ENCODE peak calls at places on chromosomes 11 and 22, in six cellular contexts. One of them, this sample, is unnamed.

GRCh38 chr11:1563697-1564534 is 8.2 kb downstream of the DUSP8 start:
- DNase-seq in transverse colon: no peak
- DNase-seq in left lung: no peak
- DNase-seq in K562: no peak
- DNase-seq in Peyer's patch: no peak
- DNase-seq in Caco-2: no peak
- DNase-seq in this sample: peak; percentile 54

GRCh38 chr22:22099833-22100812 is 117.5 kb upstream of the TOP3B start:
- DNase-seq in Caco-2: no peak
- DNase-seq in transverse colon: no peak
- DNase-seq in Peyer's patch: no peak
- DNase-seq in left lung: no peak
- DNase-seq in K562: no peak
- DNase-seq in this sample: no peak

GRCh38 chr11:17403977-17404759 is 15.7 kb upstream of the KCNJ11 start:
- DNase-seq in Peyer's patch: peak; percentile 20
- DNase-seq in K562: no peak
- DNase-seq in transverse colon: no peak
- DNase-seq in Caco-2: no peak
- DNase-seq in left lung: no peak
- DNase-seq in this sample: no peak

GRCh38 chr22:36409911-36410756 is 22.4 kb upstream of the MYH9 start:
- DNase-seq in transverse colon: peak; percentile 96
- DNase-seq in Peyer's patch: peak; percentile 94
- DNase-seq in K562: peak; percentile 51
- DNase-seq in left lung: peak; percentile 92
- DNase-seq in Caco-2: peak; percentile 99
- DNase-seq in this sample: peak; percentile 96

GRCh38 chr11:104967493-104968364 is 645 bp downstream of the CASP4 start:
- DNase-seq in left lung: no peak
- DNase-seq in transverse colon: no peak
- DNase-seq in Peyer's patch: no peak
- DNase-seq in K562: no peak
- DNase-seq in Caco-2: no peak
- DNase-seq in this sample: no peak

GRCh38 chr22:36327922-36328551 is 59.7 kb downstream of the MYH9 start:
- DNase-seq in left lung: no peak
- DNase-seq in Peyer's patch: no peak
- DNase-seq in K562: no peak
- DNase-seq in transverse colon: no peak
- DNase-seq in Caco-2: no peak
- DNase-seq in this sample: no peak

GRCh38 chr11:33438311-33438710 is 181.1 kb downstream of the HIPK3 start:
- DNase-seq in Caco-2: no peak
- DNase-seq in left lung: no peak
- DNase-seq in K562: no peak
- DNase-seq in transverse colon: no peak
- DNase-seq in Peyer's patch: no peak
- DNase-seq in this sample: no peak

GRCh38 chr11:34585870-34586654 is 34.8 kb upstream of the EHF start:
- DNase-seq in transverse colon: no peak
- DNase-seq in Caco-2: no peak
- DNase-seq in left lung: no peak
- DNase-seq in Peyer's patch: no peak
- DNase-seq in K562: peak; percentile 38
- DNase-seq in this sample: no peak

GRCh38 chr22:22121445-22121844 is 123.1 kb upstream of the VPREB1 start:
- DNase-seq in Peyer's patch: no peak
- DNase-seq in K562: no peak
- DNase-seq in left lung: no peak
- DNase-seq in Caco-2: no peak
- DNase-seq in transverse colon: no peak
- DNase-seq in this sample: no peak

GRCh38 chr11:33567004-33567403 is 133.6 kb downstream of the C11orf91 start:
- DNase-seq in Peyer's patch: no peak
- DNase-seq in transverse colon: no peak
- DNase-seq in left lung: no peak
- DNase-seq in Caco-2: no peak
- DNase-seq in K562: no peak
- DNase-seq in this sample: no peak

GRCh38 chr22:45968751-45969413 is 8.1 kb downstream of the WNT7B start:
- DNase-seq in Peyer's patch: no peak
- DNase-seq in Caco-2: no peak
- DNase-seq in left lung: no peak
- DNase-seq in K562: no peak
- DNase-seq in transverse colon: no peak
- DNase-seq in this sample: no peak

GRCh38 chr11:65298131-65298535 is 16.5 kb upstream of the CDC42EP2 start:
- DNase-seq in left lung: peak; percentile 62
- DNase-seq in K562: no peak
- DNase-seq in transverse colon: peak; percentile 63
- DNase-seq in Peyer's patch: no peak
- DNase-seq in Caco-2: no peak
- DNase-seq in this sample: peak; percentile 76

GRCh38 chr22:23251445-23252093 is 71.3 kb downstream of the BCR start:
- DNase-seq in transverse colon: peak; percentile 43
- DNase-seq in Caco-2: no peak
- DNase-seq in K562: peak; percentile 93
- DNase-seq in Peyer's patch: peak; percentile 62
- DNase-seq in left lung: no peak
- DNase-seq in this sample: no peak

GRCh38 chr11:129814244-129814992 is 1.2 kb upstream of the TMEM45B start:
- DNase-seq in Caco-2: peak; percentile 96
- DNase-seq in K562: peak; percentile 62
- DNase-seq in transverse colon: no peak
- DNase-seq in Peyer's patch: no peak
- DNase-seq in left lung: no peak
- DNase-seq in this sample: no peak

GRCh38 chr11:19077965-19078364 is 17.4 kb upstream of the MRGPRX2 start:
- DNase-seq in transverse colon: no peak
- DNase-seq in left lung: no peak
- DNase-seq in Peyer's patch: no peak
- DNase-seq in Caco-2: no peak
- DNase-seq in K562: no peak
- DNase-seq in this sample: no peak

GRCh38 chr11:59283825-59284772 is 71.4 kb upstream of the MPEG1 start:
- DNase-seq in Caco-2: no peak
- DNase-seq in transverse colon: peak; percentile 45
- DNase-seq in Peyer's patch: no peak
- DNase-seq in left lung: no peak
- DNase-seq in K562: peak; percentile 36
- DNase-seq in this sample: no peak

DNA sequence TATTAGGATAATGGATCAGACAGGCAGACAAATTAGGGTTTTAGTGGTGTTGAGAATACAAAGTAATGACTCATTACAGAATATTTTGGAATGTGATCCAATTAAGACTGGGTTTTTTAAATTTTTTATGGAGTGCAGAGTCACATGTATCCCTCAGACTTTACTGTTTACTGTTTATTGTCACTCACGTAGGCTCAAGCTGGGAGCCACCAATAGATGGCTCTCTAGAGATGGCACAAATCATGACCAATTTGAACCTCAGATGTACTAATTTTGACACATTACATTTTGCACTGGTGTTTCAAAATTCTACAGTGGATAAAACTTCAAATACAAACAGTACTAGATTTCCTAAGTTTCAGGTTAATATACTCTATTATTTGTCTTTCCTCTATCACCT is 53.6 kb upstream of the ANO3 start:
- DNase-seq in Caco-2: no peak
- DNase-seq in K562: no peak
- DNase-seq in left lung: no peak
- DNase-seq in Peyer's patch: no peak
- DNase-seq in transverse colon: no peak
- DNase-seq in this sample: no peak
- TF ChIP-seq CTCF in Caco-2: no peak
- TF ChIP-seq CTCF in K562: no peak
- TF ChIP-seq CTCF in left lung: no peak
- TF ChIP-seq CTCF in Peyer's patch: no peak
- TF ChIP-seq CTCF in transverse colon: no peak
- TF ChIP-seq CTCF in this sample: no peak

DNA sequence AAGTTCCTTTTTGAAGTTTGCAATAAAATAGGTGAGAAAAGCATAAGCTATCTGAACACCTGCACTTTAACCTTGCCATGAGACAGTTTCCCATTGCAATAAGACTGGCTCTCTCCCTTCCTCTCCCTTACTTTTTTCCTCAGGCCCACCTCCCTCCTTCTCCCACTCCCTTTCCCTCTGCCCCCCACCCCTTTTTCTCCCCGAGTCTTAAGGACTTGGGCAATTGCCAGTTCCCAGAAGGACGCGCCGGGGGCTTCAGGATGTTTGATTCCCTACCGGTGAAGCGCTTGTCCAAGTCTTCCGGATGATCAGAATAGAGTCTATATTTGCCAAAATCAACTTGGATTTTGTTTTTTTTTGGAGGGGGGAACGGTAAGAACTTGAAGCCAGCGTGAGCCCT is 2.1 kb upstream of the DBX1 start:
- DNase-seq in transverse colon: no peak
- DNase-seq in Caco-2: no peak
- DNase-seq in left lung: no peak
- DNase-seq in Peyer's patch: no peak
- DNase-seq in K562: no peak
- DNase-seq in this sample: no peak
- H3K27me3 ChIP-seq in transverse colon: peaks cover 100% of the 10 kb centered on the region
- H3K27me3 ChIP-seq in Caco-2: no peaks in the 10 kb centered on the region
- H3K27me3 ChIP-seq in left lung: peaks cover 100% of the 10 kb centered on the region
- H3K27me3 ChIP-seq in Peyer's patch: peaks cover 3% of the 10 kb centered on the region
- H3K27me3 ChIP-seq in K562: peaks cover 50% of the 10 kb centered on the region
- H3K27me3 ChIP-seq in this sample: peaks cover 96% of the 10 kb centered on the region

GRCh38 chr11:2589538-2589934 is 110.3 kb downstream of the KCNQ1OT1 start:
- DNase-seq in K562: no peak
- DNase-seq in left lung: no peak
- DNase-seq in Peyer's patch: no peak
- DNase-seq in transverse colon: no peak
- DNase-seq in Caco-2: no peak
- DNase-seq in this sample: peak; percentile 45
- TF ChIP-seq CTCF in K562: no peak
- TF ChIP-seq CTCF in left lung: no peak
- TF ChIP-seq CTCF in Peyer's patch: no peak
- TF ChIP-seq CTCF in transverse colon: no peak
- TF ChIP-seq CTCF in Caco-2: no peak
- TF ChIP-seq CTCF in this sample: no peak

DNA sequence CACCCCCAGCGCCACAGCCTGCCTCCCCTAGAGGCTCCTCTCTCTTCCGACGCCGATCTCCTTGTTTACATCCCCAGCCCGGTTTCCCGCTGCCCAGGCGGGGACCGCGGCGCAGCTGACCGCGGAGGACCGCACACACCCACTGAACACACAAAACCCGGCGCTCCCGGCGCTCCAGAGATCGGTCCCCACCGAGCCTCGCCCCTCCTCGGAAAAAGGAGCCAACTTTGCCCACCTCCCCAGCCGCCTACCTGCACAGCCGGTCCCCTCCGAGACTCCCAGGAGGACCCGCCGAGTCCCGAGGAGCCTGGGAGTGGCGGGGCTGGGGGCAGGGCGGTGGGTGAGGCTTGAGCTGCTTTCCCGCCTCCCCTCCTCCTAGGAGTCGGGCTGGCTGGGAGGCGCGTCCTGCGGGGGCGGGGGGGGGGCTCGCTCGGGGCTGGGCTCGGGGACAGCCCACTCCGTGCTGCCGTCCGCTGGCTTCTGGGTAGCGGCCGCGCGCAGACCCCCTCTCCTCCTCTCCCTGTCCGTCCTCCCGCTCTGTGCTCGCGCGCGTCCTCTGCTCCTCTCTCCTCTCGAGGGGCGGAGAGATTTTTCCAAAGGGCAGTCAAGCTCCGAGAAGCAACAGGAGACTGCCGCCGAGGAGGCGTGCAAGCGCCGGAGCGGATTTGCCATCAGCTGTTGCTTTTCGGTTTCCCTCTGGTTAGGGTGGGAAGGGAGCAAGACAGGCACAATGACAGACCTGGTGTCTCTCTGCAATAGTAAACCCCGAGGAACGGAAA is at the start of gene FXYD6:
- DNase-seq in Caco-2: peak; percentile 41
- DNase-seq in K562: peak; percentile 60
- DNase-seq in transverse colon: peak; percentile 35
- DNase-seq in Peyer's patch: no peak
- DNase-seq in left lung: peak; percentile 58
- DNase-seq in this sample: peak; percentile 74
- H3K27me3 ChIP-seq in Caco-2: peaks cover 17% of the 10 kb centered on the region
- H3K27me3 ChIP-seq in K562: peaks cover 95% of the 10 kb centered on the region
- H3K27me3 ChIP-seq in transverse colon: peaks cover 57% of the 10 kb centered on the region
- H3K27me3 ChIP-seq in Peyer's patch: no peaks in the 10 kb centered on the region
- H3K27me3 ChIP-seq in left lung: peaks cover 72% of the 10 kb centered on the region
- H3K27me3 ChIP-seq in this sample: peaks cover 40% of the 10 kb centered on the region

GRCh38 chr11:57700425-57700824 is 11.6 kb downstream of the MED19 start:
- DNase-seq in Peyer's patch: no peak
- DNase-seq in transverse colon: no peak
- DNase-seq in K562: no peak
- DNase-seq in Caco-2: no peak
- DNase-seq in left lung: no peak
- DNase-seq in this sample: no peak
- TF ChIP-seq CTCF in Peyer's patch: no peak
- TF ChIP-seq CTCF in transverse colon: no peak
- TF ChIP-seq CTCF in K562: no peak
- TF ChIP-seq CTCF in Caco-2: no peak
- TF ChIP-seq CTCF in left lung: no peak
- TF ChIP-seq CTCF in this sample: no peak

This sample was measured in upper lobe of right lung.